ENCODE peak calls at places on chromosomes 1 and 21, in ten cellular contexts. One of them, this sample, is unnamed.

GRCh38 chr1:118984990-118985608 is 3.0 kb downstream of the TBX15 start:
- DNase-seq in bronchial epithelial cell: no peak
- DNase-seq in HTR-8/SVneo: no peak
- DNase-seq in RWPE1: no peak
- DNase-seq in HuH-7: no peak
- DNase-seq in GM06990: no peak
- DNase-seq in NCI-H1436: no peak
- DNase-seq in activated effector memory CD4-positive, alpha-beta T cell treated with anti-CD3 and anti-CD28 coated beads, Interleukin-2, amount 50 U/mL, for 16 hours: no peak
- DNase-seq in endothelial cell: no peak
- DNase-seq in LoVo: no peak
- DNase-seq in this sample: peak

GRCh38 chr1:72285074-72285425 is 2.7 kb upstream of the NEGR1 start:
- DNase-seq in bronchial epithelial cell: no peak
- DNase-seq in HTR-8/SVneo: no peak
- DNase-seq in RWPE1: no peak
- DNase-seq in HuH-7: no peak
- DNase-seq in GM06990: no peak
- DNase-seq in NCI-H1436: no peak
- DNase-seq in activated effector memory CD4-positive, alpha-beta T cell treated with anti-CD3 and anti-CD28 coated beads, Interleukin-2, amount 50 U/mL, for 16 hours: no peak
- DNase-seq in endothelial cell: peak
- DNase-seq in LoVo: no peak
- DNase-seq in this sample: no peak

GRCh38 chr1:154774175-154774855 is 95.8 kb downstream of the KCNN3 start:
- DNase-seq in bronchial epithelial cell: no peak
- DNase-seq in HTR-8/SVneo: no peak
- DNase-seq in RWPE1: no peak
- DNase-seq in HuH-7: no peak
- DNase-seq in GM06990: no peak
- DNase-seq in NCI-H1436: no peak
- DNase-seq in activated effector memory CD4-positive, alpha-beta T cell treated with anti-CD3 and anti-CD28 coated beads, Interleukin-2, amount 50 U/mL, for 16 hours: peak
- DNase-seq in endothelial cell: no peak
- DNase-seq in LoVo: no peak
- DNase-seq in this sample: peak

GRCh38 chr1:15543589-15544568 is 17.2 kb downstream of the DNAJC16 start:
- DNase-seq in bronchial epithelial cell: no peak
- DNase-seq in HTR-8/SVneo: peak
- DNase-seq in RWPE1: no peak
- DNase-seq in HuH-7: no peak
- DNase-seq in GM06990: no peak
- DNase-seq in NCI-H1436: no peak
- DNase-seq in activated effector memory CD4-positive, alpha-beta T cell treated with anti-CD3 and anti-CD28 coated beads, Interleukin-2, amount 50 U/mL, for 16 hours: no peak
- DNase-seq in endothelial cell: no peak
- DNase-seq in LoVo: no peak
- DNase-seq in this sample: no peak

GRCh38 chr1:23168079-23168461 is 586 bp downstream of the LUZP1 start:
- DNase-seq in bronchial epithelial cell: no peak
- DNase-seq in HTR-8/SVneo: no peak
- DNase-seq in RWPE1: no peak
- DNase-seq in HuH-7: no peak
- DNase-seq in GM06990: no peak
- DNase-seq in NCI-H1436: no peak
- DNase-seq in activated effector memory CD4-positive, alpha-beta T cell treated with anti-CD3 and anti-CD28 coated beads, Interleukin-2, amount 50 U/mL, for 16 hours: peak
- DNase-seq in endothelial cell: peak
- DNase-seq in LoVo: no peak
- DNase-seq in this sample: peak

GRCh38 chr1:201223852-201224670 is 33.4 kb downstream of the IGFN1 start:
- DNase-seq in bronchial epithelial cell: no peak
- DNase-seq in HTR-8/SVneo: no peak
- DNase-seq in RWPE1: no peak
- DNase-seq in HuH-7: no peak
- DNase-seq in GM06990: no peak
- DNase-seq in NCI-H1436: no peak
- DNase-seq in activated effector memory CD4-positive, alpha-beta T cell treated with anti-CD3 and anti-CD28 coated beads, Interleukin-2, amount 50 U/mL, for 16 hours: no peak
- DNase-seq in endothelial cell: no peak
- DNase-seq in LoVo: no peak
- DNase-seq in this sample: no peak

GRCh38 chr1:65177457-65177856 is 29.5 kb downstream of the AK4 start:
- DNase-seq in bronchial epithelial cell: peak
- DNase-seq in HTR-8/SVneo: peak
- DNase-seq in RWPE1: peak
- DNase-seq in HuH-7: no peak
- DNase-seq in GM06990: no peak
- DNase-seq in NCI-H1436: no peak
- DNase-seq in activated effector memory CD4-positive, alpha-beta T cell treated with anti-CD3 and anti-CD28 coated beads, Interleukin-2, amount 50 U/mL, for 16 hours: no peak
- DNase-seq in endothelial cell: no peak
- DNase-seq in LoVo: peak
- DNase-seq in this sample: no peak

GRCh38 chr1:24507423-24507804 is 4.8 kb downstream of the RCAN3 start:
- DNase-seq in bronchial epithelial cell: no peak
- DNase-seq in HTR-8/SVneo: no peak
- DNase-seq in RWPE1: no peak
- DNase-seq in HuH-7: no peak
- DNase-seq in GM06990: no peak
- DNase-seq in NCI-H1436: no peak
- DNase-seq in activated effector memory CD4-positive, alpha-beta T cell treated with anti-CD3 and anti-CD28 coated beads, Interleukin-2, amount 50 U/mL, for 16 hours: peak
- DNase-seq in endothelial cell: no peak
- DNase-seq in LoVo: no peak
- DNase-seq in this sample: no peak

GRCh38 chr1:15341634-15342375 is 67.9 kb upstream of the EFHD2 start:
- DNase-seq in bronchial epithelial cell: peak
- DNase-seq in HTR-8/SVneo: peak
- DNase-seq in RWPE1: peak
- DNase-seq in HuH-7: no peak
- DNase-seq in GM06990: peak
- DNase-seq in NCI-H1436: no peak
- DNase-seq in activated effector memory CD4-positive, alpha-beta T cell treated with anti-CD3 and anti-CD28 coated beads, Interleukin-2, amount 50 U/mL, for 16 hours: no peak
- DNase-seq in endothelial cell: no peak
- DNase-seq in LoVo: peak
- DNase-seq in this sample: no peak

GRCh38 chr1:91913018-91913417 is 27.1 kb upstream of the TGFBR3 start:
- DNase-seq in bronchial epithelial cell: peak
- DNase-seq in HTR-8/SVneo: no peak
- DNase-seq in RWPE1: no peak
- DNase-seq in HuH-7: no peak
- DNase-seq in GM06990: no peak
- DNase-seq in NCI-H1436: no peak
- DNase-seq in activated effector memory CD4-positive, alpha-beta T cell treated with anti-CD3 and anti-CD28 coated beads, Interleukin-2, amount 50 U/mL, for 16 hours: no peak
- DNase-seq in endothelial cell: no peak
- DNase-seq in LoVo: no peak
- DNase-seq in this sample: no peak

GRCh38 chr1:30034627-30035521 is 688.5 kb downstream of the MATN1 start:
- DNase-seq in bronchial epithelial cell: no peak
- DNase-seq in HTR-8/SVneo: peak
- DNase-seq in RWPE1: no peak
- DNase-seq in HuH-7: no peak
- DNase-seq in GM06990: no peak
- DNase-seq in NCI-H1436: no peak
- DNase-seq in activated effector memory CD4-positive, alpha-beta T cell treated with anti-CD3 and anti-CD28 coated beads, Interleukin-2, amount 50 U/mL, for 16 hours: no peak
- DNase-seq in endothelial cell: no peak
- DNase-seq in LoVo: no peak
- DNase-seq in this sample: no peak

GRCh38 chr1:171142081-171142450 is 43.0 kb upstream of the FMO2 start:
- DNase-seq in bronchial epithelial cell: no peak
- DNase-seq in HTR-8/SVneo: no peak
- DNase-seq in RWPE1: no peak
- DNase-seq in HuH-7: no peak
- DNase-seq in GM06990: no peak
- DNase-seq in NCI-H1436: no peak
- DNase-seq in activated effector memory CD4-positive, alpha-beta T cell treated with anti-CD3 and anti-CD28 coated beads, Interleukin-2, amount 50 U/mL, for 16 hours: no peak
- DNase-seq in endothelial cell: no peak
- DNase-seq in LoVo: no peak
- DNase-seq in this sample: no peak

GRCh38 chr1:221706862-221707582 is 34.9 kb downstream of the DUSP10 start:
- DNase-seq in bronchial epithelial cell: no peak
- DNase-seq in HTR-8/SVneo: no peak
- DNase-seq in RWPE1: no peak
- DNase-seq in HuH-7: no peak
- DNase-seq in GM06990: no peak
- DNase-seq in NCI-H1436: no peak
- DNase-seq in activated effector memory CD4-positive, alpha-beta T cell treated with anti-CD3 and anti-CD28 coated beads, Interleukin-2, amount 50 U/mL, for 16 hours: no peak
- DNase-seq in endothelial cell: no peak
- DNase-seq in LoVo: no peak
- DNase-seq in this sample: no peak

GRCh38 chr1:109134423-109134822 is 20.5 kb downstream of the ELAPOR1 start:
- DNase-seq in bronchial epithelial cell: no peak
- DNase-seq in HTR-8/SVneo: no peak
- DNase-seq in RWPE1: no peak
- DNase-seq in HuH-7: no peak
- DNase-seq in GM06990: no peak
- DNase-seq in NCI-H1436: no peak
- DNase-seq in activated effector memory CD4-positive, alpha-beta T cell treated with anti-CD3 and anti-CD28 coated beads, Interleukin-2, amount 50 U/mL, for 16 hours: no peak
- DNase-seq in endothelial cell: no peak
- DNase-seq in LoVo: no peak
- DNase-seq in this sample: no peak

GRCh38 chr1:70504821-70505193 is 93.7 kb downstream of the CTH start:
- DNase-seq in bronchial epithelial cell: no peak
- DNase-seq in HTR-8/SVneo: peak
- DNase-seq in RWPE1: no peak
- DNase-seq in HuH-7: no peak
- DNase-seq in GM06990: no peak
- DNase-seq in NCI-H1436: no peak
- DNase-seq in activated effector memory CD4-positive, alpha-beta T cell treated with anti-CD3 and anti-CD28 coated beads, Interleukin-2, amount 50 U/mL, for 16 hours: no peak
- DNase-seq in endothelial cell: no peak
- DNase-seq in LoVo: no peak
- DNase-seq in this sample: no peak

GRCh38 chr1:10909697-10910489 is 102.6 kb upstream of the TARDBP start:
- DNase-seq in bronchial epithelial cell: peak
- DNase-seq in HTR-8/SVneo: peak
- DNase-seq in RWPE1: peak
- DNase-seq in HuH-7: peak
- DNase-seq in GM06990: peak
- DNase-seq in NCI-H1436: peak
- DNase-seq in activated effector memory CD4-positive, alpha-beta T cell treated with anti-CD3 and anti-CD28 coated beads, Interleukin-2, amount 50 U/mL, for 16 hours: peak
- DNase-seq in endothelial cell: peak
- DNase-seq in LoVo: no peak
- DNase-seq in this sample: peak

GRCh38 chr21:45970674-45971486 is 10.7 kb upstream of the COL6A1 start:
- DNase-seq in bronchial epithelial cell: no peak
- DNase-seq in HTR-8/SVneo: peak
- DNase-seq in RWPE1: peak
- DNase-seq in HuH-7: peak
- DNase-seq in GM06990: no peak
- DNase-seq in NCI-H1436: peak
- DNase-seq in activated effector memory CD4-positive, alpha-beta T cell treated with anti-CD3 and anti-CD28 coated beads, Interleukin-2, amount 50 U/mL, for 16 hours: peak
- DNase-seq in endothelial cell: peak
- DNase-seq in LoVo: peak
- DNase-seq in this sample: peak

GRCh38 chr1:155847823-155848529 is 9.0 kb downstream of the GON4L start:
- DNase-seq in bronchial epithelial cell: no peak
- DNase-seq in HTR-8/SVneo: no peak
- DNase-seq in RWPE1: no peak
- DNase-seq in HuH-7: no peak
- DNase-seq in GM06990: no peak
- DNase-seq in NCI-H1436: no peak
- DNase-seq in activated effector memory CD4-positive, alpha-beta T cell treated with anti-CD3 and anti-CD28 coated beads, Interleukin-2, amount 50 U/mL, for 16 hours: no peak
- DNase-seq in endothelial cell: no peak
- DNase-seq in LoVo: no peak
- DNase-seq in this sample: no peak

GRCh38 chr1:5996641-5997270 is 4.5 kb upstream of the NPHP4 start:
- DNase-seq in bronchial epithelial cell: no peak
- DNase-seq in HTR-8/SVneo: no peak
- DNase-seq in RWPE1: no peak
- DNase-seq in HuH-7: no peak
- DNase-seq in GM06990: no peak
- DNase-seq in NCI-H1436: no peak
- DNase-seq in activated effector memory CD4-positive, alpha-beta T cell treated with anti-CD3 and anti-CD28 coated beads, Interleukin-2, amount 50 U/mL, for 16 hours: peak
- DNase-seq in endothelial cell: no peak
- DNase-seq in LoVo: no peak
- DNase-seq in this sample: no peak

This sample was measured in GM13976.